ENCODE peak calls at places on chromosomes 2 and 18, in four cellular contexts. P is brain microvascular endothelial cell, F is sigmoid colon, A is Caco-2. K is an unnamed sample.

GRCh38 chr18:14974088-14974487 is 226.1 kb downstream of the ANKRD30B start:
- DNase-seq in P (no peak), F (no peak), A (no peak), K (no peak)

GRCh38 chr2:237691200-237691907 is 64.0 kb downstream of the LRRFIP1 start:
- DNase-seq in P (no peak), F (no peak), A (no peak), K (no peak)

GRCh38 chr2:227849906-227850305 is 21.5 kb upstream of the DAW1 start:
- DNase-seq in P (no peak), F (no peak), A (no peak), K (no peak)

GRCh38 chr2:235542728-235543125 is 48.9 kb downstream of the AGAP1 start:
- DNase-seq in P (no peak), F (no peak), A (peak), K (no peak)

GRCh38 chr2:156589381-156590079 is 153.4 kb downstream of the GPD2 start:
- DNase-seq in P (peak), F (no peak), A (no peak), K (no peak)

GRCh38 chr2:108635630-108636354 is 83.5 kb upstream of the RANBP2 start:
- DNase-seq in P (no peak), F (no peak), A (no peak), K (no peak)

GRCh38 chr2:37441055-37441454 is 96.6 kb downstream of the QPCT start:
- DNase-seq in P (no peak), F (no peak), A (no peak), K (no peak)

GRCh38 chr2:185215497-185215896 is 523.1 kb upstream of the FSIP2 start:
- DNase-seq in P (no peak), F (no peak), A (no peak), K (no peak)

GRCh38 chr2:55157474-55157884 is 74.6 kb downstream of the CLHC1 start:
- DNase-seq in P (no peak), F (no peak), A (no peak), K (no peak)

GRCh38 chr18:23627325-23627724 is 35.4 kb downstream of the ANKRD29 start:
- DNase-seq in P (peak), F (no peak), A (no peak), K (no peak)

GRCh38 chr2:10414000-10414451 is 34.1 kb downstream of the ODC1 start:
- DNase-seq in P (peak), F (no peak), A (no peak), K (no peak)

GRCh38 chr18:46250812-46251173 is 146.6 kb downstream of the HAUS1 start:
- DNase-seq in P (no peak), F (no peak), A (no peak), K (no peak)
- H3K4me3 ChIP-seq in P (no peak), F (no peak), A (no peak), K (no peak)

GRCh38 chr2:217996345-217996744 is 6.5 kb downstream of the TNS1 start:
- DNase-seq in P (peak), F (no peak), A (no peak), K (no peak)
- H3K4me3 ChIP-seq in P (no peak), F (no peak), A (no peak), K (peak)

GRCh38 chr18:12253517-12254136 is 534 bp upstream of the CIDEA start:
- DNase-seq in P (no peak), F (no peak), A (no peak), K (no peak)
- H3K4me3 ChIP-seq in P (peak), F (peak), A (no peak), K (peak)

GRCh38 chr18:7038330-7038846 is 79.2 kb downstream of the LAMA1 start:
- DNase-seq in P (peak), F (peak), A (peak), K (peak)
- H3K4me3 ChIP-seq in P (peak), F (peak), A (peak), K (peak)

DNA sequence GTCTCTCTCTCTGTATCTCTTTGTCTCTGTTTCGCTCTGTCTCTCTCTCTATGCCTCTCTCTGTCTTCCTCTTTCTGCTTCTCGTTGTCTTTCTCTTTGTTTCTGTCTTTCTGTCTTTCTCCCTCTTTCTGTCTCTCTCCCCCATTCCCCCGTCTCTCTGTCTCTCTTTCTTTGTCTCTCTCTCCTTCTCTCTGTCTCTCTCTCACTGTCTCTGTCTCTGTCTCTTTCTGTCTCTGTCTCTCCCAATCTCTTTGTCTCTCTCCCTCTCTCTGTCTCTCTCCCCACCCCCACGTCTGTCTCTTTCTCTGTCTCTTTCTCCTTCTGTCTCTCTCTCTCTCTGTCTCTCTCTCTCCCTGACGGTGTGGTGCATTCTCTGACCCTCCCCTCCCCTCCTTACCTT is 71.9 kb upstream of the ZNF516 start:
- DNase-seq in P (no peak), F (no peak), A (no peak), K (no peak)
- H3K4me3 ChIP-seq in P (no peak), F (no peak), A (no peak), K (no peak)

DNA sequence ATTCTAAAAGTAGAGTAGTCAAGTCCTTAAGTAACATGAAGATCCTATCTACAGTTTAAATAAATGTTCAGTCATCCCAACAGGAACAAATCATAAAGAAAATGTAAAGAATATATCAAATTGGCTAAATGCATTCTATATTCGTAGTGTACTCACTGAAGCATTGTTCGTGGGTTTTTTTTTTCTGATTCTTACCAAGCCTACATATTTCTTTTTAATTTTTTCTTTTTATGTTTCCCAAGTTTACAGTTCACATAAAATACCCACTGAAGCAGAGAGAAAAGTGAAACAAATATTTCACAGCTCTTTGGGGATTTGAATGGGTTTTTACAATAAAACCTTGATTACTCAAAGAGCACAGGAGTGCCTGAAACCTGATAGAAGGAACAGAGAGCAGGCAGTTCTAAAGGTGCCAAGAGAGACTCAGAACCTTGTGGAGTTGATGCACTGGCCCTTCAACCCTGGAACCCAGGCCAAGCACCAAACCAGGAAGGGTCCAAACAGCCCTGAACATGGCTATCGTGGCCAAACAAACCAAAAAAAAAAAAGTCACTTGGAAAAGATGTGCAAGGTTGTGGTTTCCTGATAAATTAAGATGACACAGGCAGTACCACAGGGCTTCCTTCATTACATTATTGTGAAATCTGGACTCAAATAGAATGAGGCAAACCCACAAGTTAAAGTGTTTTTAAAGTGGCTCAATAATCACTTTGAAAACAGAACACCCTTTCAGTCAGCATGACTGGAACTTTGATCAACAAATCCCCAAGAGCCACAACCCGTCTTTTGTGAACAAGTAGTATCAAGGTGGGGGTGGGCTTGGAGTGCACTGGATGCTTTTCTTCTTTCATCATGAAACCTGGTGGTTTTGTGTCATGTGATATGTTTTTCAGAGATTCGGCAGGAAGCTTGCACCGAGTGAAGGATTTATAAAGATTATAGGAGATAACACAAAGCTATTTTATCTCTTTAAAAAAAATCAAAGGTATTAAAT is 245.0 kb upstream of the FN1 start:
- DNase-seq in P (peak), F (no peak), A (peak), K (no peak)
- H3K4me3 ChIP-seq in P (no peak), F (no peak), A (no peak), K (no peak)

DNA sequence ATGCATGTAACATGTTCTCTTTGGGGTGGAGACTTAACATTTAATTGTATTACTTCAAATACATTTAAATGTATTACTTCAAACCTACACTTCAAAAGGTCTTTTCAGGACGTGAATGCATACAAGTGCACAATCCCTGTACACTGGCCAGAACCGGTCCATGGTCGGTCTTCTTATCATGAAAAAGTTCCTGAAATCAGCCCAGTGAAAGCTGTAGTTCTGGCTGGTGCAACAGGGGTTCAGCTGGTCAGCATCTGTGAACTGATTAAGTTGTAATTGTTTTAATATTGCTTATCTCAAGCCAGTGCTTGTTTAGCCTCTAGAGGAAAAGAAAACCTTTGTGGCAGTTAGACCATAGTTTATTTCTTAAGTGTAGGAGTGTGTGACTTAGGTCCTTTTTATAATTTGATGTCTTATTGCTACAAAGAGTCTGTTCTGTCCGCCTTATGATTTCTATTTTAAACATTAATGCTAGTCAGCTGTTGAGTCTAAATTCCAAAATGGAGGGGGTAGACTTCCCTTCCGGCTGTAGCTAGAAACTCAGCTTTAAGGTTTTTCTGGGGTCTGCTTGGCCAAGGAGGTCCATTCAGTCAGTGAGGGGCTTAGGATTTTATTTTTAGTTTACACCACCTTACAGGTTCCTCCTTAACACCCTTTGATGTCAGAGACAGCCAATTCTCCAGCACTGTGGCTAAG is 765 bp upstream of the CYBRD1 start:
- DNase-seq in P (no peak), F (no peak), A (no peak), K (no peak)
- H3K4me3 ChIP-seq in P (peak), F (peak), A (peak), K (peak)

GRCh38 chr2:88125344-88125923 is 2.4 kb downstream of the FABP1 start:
- DNase-seq in P (no peak), F (no peak), A (no peak), K (no peak)
- H3K4me3 ChIP-seq in P (no peak), F (no peak), A (no peak), K (no peak)

GRCh38 chr2:85286913-85287312 is 40.9 kb downstream of the TGOLN2 start:
- DNase-seq in P (no peak), F (no peak), A (no peak), K (no peak)

GRCh38 chr2:85288244-85288725 is 39.5 kb downstream of the TGOLN2 start:
- DNase-seq in P (peak), F (no peak), A (peak), K (no peak)

GRCh38 chr2:85287721-85288120 is 40.1 kb downstream of the TGOLN2 start:
- DNase-seq in P (no peak), F (no peak), A (no peak), K (no peak)

GRCh38 chr2:85291425-85292023 is 36.3 kb downstream of the TGOLN2 start:
- DNase-seq in P (no peak), F (no peak), A (no peak), K (no peak)
- H3K4me3 ChIP-seq in P (no peak), F (no peak), A (no peak), K (no peak)